ENCODE peak calls at places on chromosomes 4 and X, in nine cellular contexts. P is BJ; N is NCI-H1105; F is ACHN; Z is posterior vena cava; R is activated naive CD4-positive, alpha-beta T cell treated with anti-CD3 and anti-CD28 coated beads, Interleukin-2, amount 10 ng/mL, durations not matched to agents 7 days and 5 days; L is mucosa of descending colon; M is cerebellar cortex; J is stimulated activated CD4-positive, alpha-beta T cell treated with anti-CD3 and anti-CD28 coated beads, TNF-alpha, amount 100 ng/mL, for 1 hour. V is an unnamed sample.

GRCh38 chrX:40243699-40244098 is 145.9 kb upstream of the BCOR start:
- DNase-seq in P (no peak), N (no peak), F (no peak), Z (no peak), R (no peak), L (no peak), M (no peak), J (no peak), V (no peak)

GRCh38 chr4:75672461-75673026 is 667 bp downstream of the G3BP2 start:
- DNase-seq in P (no peak), N (peak), F (peak), Z (peak), R (peak), L (peak), M (peak), J (peak), V (peak)

GRCh38 chr4:173769568-173769967 is 239.5 kb upstream of the HAND2 start:
- DNase-seq in P (no peak), N (no peak), F (no peak), Z (no peak), R (no peak), L (no peak), M (no peak), J (no peak), V (no peak)

GRCh38 chrX:135931644-135932487 is 38.4 kb downstream of the SAGE1 start:
- DNase-seq in P (no peak), N (peak), F (peak), Z (no peak), R (peak), L (peak), M (peak), J (no peak), V (peak)

GRCh38 chr4:47551682-47552081 is 66.6 kb downstream of the ATP10D start:
- DNase-seq in P (no peak), N (no peak), F (no peak), Z (no peak), R (no peak), L (no peak), M (no peak), J (no peak), V (peak)

GRCh38 chr4:62408467-62408866 is 1208.3 kb downstream of the ADGRL3 start:
- DNase-seq in P (no peak), N (no peak), F (no peak), Z (no peak), R (no peak), L (no peak), M (no peak), J (no peak), V (no peak)

GRCh38 chrX:109266034-109266433 is 215.9 kb downstream of the GUCY2F start:
- DNase-seq in P (no peak), N (no peak), F (no peak), Z (no peak), R (no peak), L (no peak), M (no peak), J (no peak), V (no peak)

GRCh38 chrX:126065901-126066660 is 100.0 kb downstream of the DCAF12L2 start:
- DNase-seq in P (no peak), N (no peak), F (no peak), Z (peak), R (no peak), L (no peak), M (no peak), J (no peak), V (no peak)

GRCh38 chr4:1008840-1009646 is 2.4 kb upstream of the FGFRL1 start:
- DNase-seq in P (no peak), N (no peak), F (peak), Z (no peak), R (peak), L (peak), M (no peak), J (peak), V (no peak)

GRCh38 chrX:104712515-104712914 is 146.5 kb downstream of the IL1RAPL2 start:
- DNase-seq in P (no peak), N (no peak), F (no peak), Z (no peak), R (no peak), L (no peak), M (no peak), J (no peak), V (no peak)

GRCh38 chr4:113560579-113560978 is 201.0 kb downstream of the CAMK2D start:
- DNase-seq in P (no peak), N (no peak), F (no peak), Z (no peak), R (no peak), L (no peak), M (no peak), J (no peak), V (no peak)

GRCh38 chrX:14095702-14096101 is 66.0 kb upstream of the GEMIN8 start:
- DNase-seq in P (no peak), N (no peak), F (peak), Z (no peak), R (peak), L (peak), M (peak), J (no peak), V (peak)

GRCh38 chr4:112515278-112516075 is 503 bp downstream of the NEUROG2 start:
- DNase-seq in P (no peak), N (no peak), F (peak), Z (no peak), R (peak), L (peak), M (no peak), J (no peak), V (no peak)

GRCh38 chr4:3404546-3404945 is 37.2 kb upstream of the HGFAC start:
- DNase-seq in P (no peak), N (no peak), F (no peak), Z (no peak), R (no peak), L (no peak), M (no peak), J (no peak), V (no peak)

GRCh38 chr4:159281781-159282180 is 178.9 kb downstream of the RAPGEF2 start:
- DNase-seq in P (no peak), N (no peak), F (no peak), Z (no peak), R (no peak), L (no peak), M (peak), J (no peak), V (no peak)

GRCh38 chr4:53098681-53099121 is 236.6 kb downstream of the RASL11B start:
- DNase-seq in P (no peak), N (no peak), F (no peak), Z (no peak), R (no peak), L (no peak), M (no peak), J (no peak), V (peak)